ENCODE peak calls at places on chromosomes 16 and 17, in five cellular contexts. One of them, this sample, is unnamed.

GRCh38 chr17:7323731-7324437 is 5.3 kb downstream of the NEURL4 start:
- DNase-seq in heart left ventricle: peak
- DNase-seq in PC-9: no peak
- DNase-seq in right cardiac atrium: peak
- DNase-seq in stimulated activated CD4-positive, alpha-beta T cell treated with anti-CD3 and anti-CD28 coated beads, TNF-alpha, amount 100 ng/mL, for 24 hours: peak
- DNase-seq in this sample: peak

GRCh38 chr17:48671697-48672171 is 45.6 kb upstream of the HOXB9 start:
- DNase-seq in stimulated activated CD4-positive, alpha-beta T cell treated with anti-CD3 and anti-CD28 coated beads, TNF-alpha, amount 100 ng/mL, for 24 hours: peak
- DNase-seq in heart left ventricle: peak
- DNase-seq in PC-9: peak
- DNase-seq in right cardiac atrium: peak
- DNase-seq in this sample: peak

GRCh38 chr17:2852729-2853110 is 56.5 kb downstream of the RAP1GAP2 start:
- DNase-seq in PC-9: no peak
- DNase-seq in right cardiac atrium: no peak
- DNase-seq in stimulated activated CD4-positive, alpha-beta T cell treated with anti-CD3 and anti-CD28 coated beads, TNF-alpha, amount 100 ng/mL, for 24 hours: no peak
- DNase-seq in heart left ventricle: no peak
- DNase-seq in this sample: no peak

GRCh38 chr16:67959520-67959919 is 8.9 kb downstream of the SLC12A4 start:
- DNase-seq in heart left ventricle: peak
- DNase-seq in right cardiac atrium: peak
- DNase-seq in PC-9: no peak
- DNase-seq in stimulated activated CD4-positive, alpha-beta T cell treated with anti-CD3 and anti-CD28 coated beads, TNF-alpha, amount 100 ng/mL, for 24 hours: no peak
- DNase-seq in this sample: peak

GRCh38 chr16:52368899-52369298 is 178.0 kb downstream of the TOX3 start:
- DNase-seq in right cardiac atrium: no peak
- DNase-seq in PC-9: no peak
- DNase-seq in stimulated activated CD4-positive, alpha-beta T cell treated with anti-CD3 and anti-CD28 coated beads, TNF-alpha, amount 100 ng/mL, for 24 hours: no peak
- DNase-seq in heart left ventricle: no peak
- DNase-seq in this sample: no peak

GRCh38 chr16:7132465-7132864 is 200.2 kb upstream of the RBFOX1 start:
- DNase-seq in stimulated activated CD4-positive, alpha-beta T cell treated with anti-CD3 and anti-CD28 coated beads, TNF-alpha, amount 100 ng/mL, for 24 hours: no peak
- DNase-seq in heart left ventricle: no peak
- DNase-seq in right cardiac atrium: no peak
- DNase-seq in PC-9: no peak
- DNase-seq in this sample: no peak

GRCh38 chr17:9151091-9151490 is 129.8 kb downstream of the NTN1 start:
- DNase-seq in PC-9: no peak
- DNase-seq in right cardiac atrium: no peak
- DNase-seq in stimulated activated CD4-positive, alpha-beta T cell treated with anti-CD3 and anti-CD28 coated beads, TNF-alpha, amount 100 ng/mL, for 24 hours: no peak
- DNase-seq in heart left ventricle: no peak
- DNase-seq in this sample: no peak

GRCh38 chr17:42702446-42702845 is 20.1 kb downstream of the CNTNAP1 start:
- DNase-seq in stimulated activated CD4-positive, alpha-beta T cell treated with anti-CD3 and anti-CD28 coated beads, TNF-alpha, amount 100 ng/mL, for 24 hours: no peak
- DNase-seq in right cardiac atrium: no peak
- DNase-seq in PC-9: no peak
- DNase-seq in heart left ventricle: no peak
- DNase-seq in this sample: no peak

GRCh38 chr16:66391726-66392670 is 25.5 kb downstream of the CDH5 start:
- DNase-seq in right cardiac atrium: no peak
- DNase-seq in PC-9: no peak
- DNase-seq in stimulated activated CD4-positive, alpha-beta T cell treated with anti-CD3 and anti-CD28 coated beads, TNF-alpha, amount 100 ng/mL, for 24 hours: no peak
- DNase-seq in heart left ventricle: no peak
- DNase-seq in this sample: no peak

GRCh38 chr16:51321251-51321650 is 170.2 kb upstream of the SALL1 start:
- DNase-seq in stimulated activated CD4-positive, alpha-beta T cell treated with anti-CD3 and anti-CD28 coated beads, TNF-alpha, amount 100 ng/mL, for 24 hours: no peak
- DNase-seq in right cardiac atrium: no peak
- DNase-seq in PC-9: no peak
- DNase-seq in heart left ventricle: no peak
- DNase-seq in this sample: no peak

GRCh38 chr17:41048441-41048840 is 1.3 kb upstream of the KRTAP2-1 start:
- DNase-seq in heart left ventricle: no peak
- DNase-seq in right cardiac atrium: no peak
- DNase-seq in PC-9: peak
- DNase-seq in stimulated activated CD4-positive, alpha-beta T cell treated with anti-CD3 and anti-CD28 coated beads, TNF-alpha, amount 100 ng/mL, for 24 hours: no peak
- DNase-seq in this sample: no peak

GRCh38 chr17:40070895-40071719 is 8.3 kb downstream of the THRA start:
- DNase-seq in stimulated activated CD4-positive, alpha-beta T cell treated with anti-CD3 and anti-CD28 coated beads, TNF-alpha, amount 100 ng/mL, for 24 hours: no peak
- DNase-seq in PC-9: no peak
- DNase-seq in heart left ventricle: peak
- DNase-seq in right cardiac atrium: peak
- DNase-seq in this sample: peak

GRCh38 chr17:61495161-61495857 is 43.1 kb downstream of the TBX4 start:
- DNase-seq in heart left ventricle: no peak
- DNase-seq in PC-9: peak
- DNase-seq in right cardiac atrium: no peak
- DNase-seq in stimulated activated CD4-positive, alpha-beta T cell treated with anti-CD3 and anti-CD28 coated beads, TNF-alpha, amount 100 ng/mL, for 24 hours: no peak
- DNase-seq in this sample: no peak

GRCh38 chr17:65022137-65022536 is 34.4 kb downstream of the GNA13 start:
- DNase-seq in right cardiac atrium: no peak
- DNase-seq in PC-9: no peak
- DNase-seq in heart left ventricle: no peak
- DNase-seq in stimulated activated CD4-positive, alpha-beta T cell treated with anti-CD3 and anti-CD28 coated beads, TNF-alpha, amount 100 ng/mL, for 24 hours: no peak
- DNase-seq in this sample: no peak

GRCh38 chr16:1612320-1613111 is at the start of gene CRAMP1:
- DNase-seq in PC-9: no peak
- DNase-seq in stimulated activated CD4-positive, alpha-beta T cell treated with anti-CD3 and anti-CD28 coated beads, TNF-alpha, amount 100 ng/mL, for 24 hours: no peak
- DNase-seq in heart left ventricle: no peak
- DNase-seq in right cardiac atrium: peak
- DNase-seq in this sample: no peak

GRCh38 chr16:47317465-47318240 is 143.2 kb downstream of the ITFG1 start:
- DNase-seq in right cardiac atrium: no peak
- DNase-seq in heart left ventricle: no peak
- DNase-seq in stimulated activated CD4-positive, alpha-beta T cell treated with anti-CD3 and anti-CD28 coated beads, TNF-alpha, amount 100 ng/mL, for 24 hours: no peak
- DNase-seq in PC-9: no peak
- DNase-seq in this sample: no peak

GRCh38 chr17:64133546-64134215 is 3.7 kb upstream of the ERN1 start:
- DNase-seq in heart left ventricle: no peak
- DNase-seq in right cardiac atrium: no peak
- DNase-seq in stimulated activated CD4-positive, alpha-beta T cell treated with anti-CD3 and anti-CD28 coated beads, TNF-alpha, amount 100 ng/mL, for 24 hours: no peak
- DNase-seq in PC-9: no peak
- DNase-seq in this sample: no peak

GRCh38 chr17:60442271-60443201 is 20.2 kb downstream of the CHCT1 start:
- DNase-seq in heart left ventricle: no peak
- DNase-seq in right cardiac atrium: no peak
- DNase-seq in PC-9: no peak
- DNase-seq in stimulated activated CD4-positive, alpha-beta T cell treated with anti-CD3 and anti-CD28 coated beads, TNF-alpha, amount 100 ng/mL, for 24 hours: no peak
- DNase-seq in this sample: no peak

GRCh38 chr16:23699100-23699499 is 13.9 kb downstream of the ERN2 start:
- DNase-seq in heart left ventricle: no peak
- DNase-seq in stimulated activated CD4-positive, alpha-beta T cell treated with anti-CD3 and anti-CD28 coated beads, TNF-alpha, amount 100 ng/mL, for 24 hours: no peak
- DNase-seq in right cardiac atrium: no peak
- DNase-seq in PC-9: peak
- DNase-seq in this sample: no peak

GRCh38 chr16:68232335-68232734 is 3.6 kb downstream of the ESRP2 start:
- DNase-seq in PC-9: no peak
- DNase-seq in right cardiac atrium: no peak
- DNase-seq in heart left ventricle: no peak
- DNase-seq in stimulated activated CD4-positive, alpha-beta T cell treated with anti-CD3 and anti-CD28 coated beads, TNF-alpha, amount 100 ng/mL, for 24 hours: no peak
- DNase-seq in this sample: no peak

GRCh38 chr16:12323007-12323699 is 346.6 kb downstream of the SNX29 start:
- DNase-seq in PC-9: no peak
- DNase-seq in right cardiac atrium: no peak
- DNase-seq in stimulated activated CD4-positive, alpha-beta T cell treated with anti-CD3 and anti-CD28 coated beads, TNF-alpha, amount 100 ng/mL, for 24 hours: no peak
- DNase-seq in heart left ventricle: no peak
- DNase-seq in this sample: no peak

GRCh38 chr17:6811520-6811919 is 20.0 kb downstream of the TEKT1 start:
- DNase-seq in stimulated activated CD4-positive, alpha-beta T cell treated with anti-CD3 and anti-CD28 coated beads, TNF-alpha, amount 100 ng/mL, for 24 hours: no peak
- DNase-seq in PC-9: no peak
- DNase-seq in right cardiac atrium: no peak
- DNase-seq in heart left ventricle: no peak
- DNase-seq in this sample: no peak

GRCh38 chr16:1282275-1282995 is 26.6 kb downstream of the TPSD1 start:
- DNase-seq in stimulated activated CD4-positive, alpha-beta T cell treated with anti-CD3 and anti-CD28 coated beads, TNF-alpha, amount 100 ng/mL, for 24 hours: no peak
- DNase-seq in right cardiac atrium: no peak
- DNase-seq in heart left ventricle: no peak
- DNase-seq in PC-9: no peak
- DNase-seq in this sample: no peak

GRCh38 chr17:74361613-74362391 is at the start of gene BTBD17:
- DNase-seq in heart left ventricle: peak
- DNase-seq in right cardiac atrium: peak
- DNase-seq in PC-9: no peak
- DNase-seq in stimulated activated CD4-positive, alpha-beta T cell treated with anti-CD3 and anti-CD28 coated beads, TNF-alpha, amount 100 ng/mL, for 24 hours: no peak
- DNase-seq in this sample: peak

GRCh38 chr17:34251186-34251585 is 3.9 kb upstream of the CCL2 start:
- DNase-seq in PC-9: no peak
- DNase-seq in stimulated activated CD4-positive, alpha-beta T cell treated with anti-CD3 and anti-CD28 coated beads, TNF-alpha, amount 100 ng/mL, for 24 hours: no peak
- DNase-seq in right cardiac atrium: no peak
- DNase-seq in heart left ventricle: no peak
- DNase-seq in this sample: no peak

GRCh38 chr17:18026408-18026776 is 12.6 kb downstream of the ATPAF2 start:
- DNase-seq in right cardiac atrium: peak
- DNase-seq in stimulated activated CD4-positive, alpha-beta T cell treated with anti-CD3 and anti-CD28 coated beads, TNF-alpha, amount 100 ng/mL, for 24 hours: no peak
- DNase-seq in heart left ventricle: peak
- DNase-seq in PC-9: no peak
- DNase-seq in this sample: peak

GRCh38 chr16:46884513-46885293 is 541 bp downstream of the GPT2 start:
- DNase-seq in PC-9: no peak
- DNase-seq in right cardiac atrium: no peak
- DNase-seq in heart left ventricle: no peak
- DNase-seq in stimulated activated CD4-positive, alpha-beta T cell treated with anti-CD3 and anti-CD28 coated beads, TNF-alpha, amount 100 ng/mL, for 24 hours: no peak
- DNase-seq in this sample: no peak

GRCh38 chr17:11391134-11391533 is 150.1 kb downstream of the SHISA6 start:
- DNase-seq in heart left ventricle: no peak
- DNase-seq in PC-9: no peak
- DNase-seq in stimulated activated CD4-positive, alpha-beta T cell treated with anti-CD3 and anti-CD28 coated beads, TNF-alpha, amount 100 ng/mL, for 24 hours: no peak
- DNase-seq in right cardiac atrium: no peak
- DNase-seq in this sample: no peak

GRCh38 chr17:35930211-35931065 is at the start of gene RDM1:
- DNase-seq in right cardiac atrium: peak
- DNase-seq in PC-9: peak
- DNase-seq in stimulated activated CD4-positive, alpha-beta T cell treated with anti-CD3 and anti-CD28 coated beads, TNF-alpha, amount 100 ng/mL, for 24 hours: peak
- DNase-seq in heart left ventricle: peak
- DNase-seq in this sample: peak